ENCODE peak calls at places on chromosomes 13 and 19, in five cellular contexts. K is breast epithelium, X is ovary, P is A549, R is heart left ventricle. Z is an unnamed sample.

GRCh38 chr19:45785097-45785496 is 2.8 kb upstream of the DMPK start:
- DNase-seq in K (no peak), X (no peak), P (no peak), R (no peak), Z (no peak)

GRCh38 chr13:96003304-96003703 is 49.9 kb downstream of the UGGT2 start:
- DNase-seq in K (no peak), X (no peak), P (peak), R (no peak), Z (no peak)

GRCh38 chr13:31200636-31200970 is 828 bp downstream of the B3GLCT start:
- DNase-seq in K (peak), X (peak), P (peak), R (peak), Z (peak)

GRCh38 chr19:29528946-29529645 is 3.3 kb downstream of the VSTM2B start:
- DNase-seq in K (no peak), X (no peak), P (peak), R (peak), Z (peak)

GRCh38 chr19:8973501-8974091 is 36.6 kb downstream of the MUC16 start:
- DNase-seq in K (no peak), X (no peak), P (peak), R (no peak), Z (no peak)

GRCh38 chr19:5590151-5590864 is 22.6 kb upstream of the TINCR start:
- DNase-seq in K (no peak), X (no peak), P (no peak), R (no peak), Z (no peak)

GRCh38 chr19:55350620-55351315 is 3.8 kb downstream of the COX6B2 start:
- DNase-seq in K (no peak), X (no peak), P (no peak), R (no peak), Z (no peak)

GRCh38 chr19:5850743-5851293 is 431 bp downstream of the FUT3 start:
- DNase-seq in K (no peak), X (no peak), P (no peak), R (no peak), Z (peak)

GRCh38 chr13:21884299-21884878 is 213.5 kb downstream of the FGF9 start:
- DNase-seq in K (no peak), X (no peak), P (no peak), R (no peak), Z (no peak)

GRCh38 chr13:113599396-113599795 is 14.8 kb downstream of the TFDP1 start:
- DNase-seq in K (peak), X (no peak), P (no peak), R (no peak), Z (no peak)

GRCh38 chr19:2609389-2610116 is 92.9 kb downstream of the GNG7 start:
- DNase-seq in K (no peak), X (no peak), P (no peak), R (peak), Z (peak)

GRCh38 chr13:22447132-22447886 is 733.5 kb upstream of the SGCG start:
- DNase-seq in K (no peak), X (no peak), P (no peak), R (no peak), Z (no peak)

GRCh38 chr19:2164020-2164988 is 571 bp downstream of the DOT1L start:
- DNase-seq in K (no peak), X (no peak), P (no peak), R (peak), Z (no peak)

GRCh38 chr13:25300861-25301346 is 521 bp upstream of the NUP58 start:
- DNase-seq in K (no peak), X (peak), P (no peak), R (peak), Z (no peak)

GRCh38 chr13:33787051-33787591 is 30.8 kb upstream of the RFC3 start:
- DNase-seq in K (no peak), X (no peak), P (no peak), R (no peak), Z (no peak)

GRCh38 chr13:39536274-39536673 is 66.7 kb downstream of the LHFPL6 start:
- DNase-seq in K (no peak), X (no peak), P (no peak), R (no peak), Z (no peak)

GRCh38 chr13:94063096-94063495 is 416.4 kb downstream of the DCT start:
- DNase-seq in K (no peak), X (no peak), P (no peak), R (no peak), Z (no peak)

GRCh38 chr19:56139847-56140582 is 1.1 kb upstream of the ZNF444 start:
- DNase-seq in K (no peak), X (no peak), P (no peak), R (no peak), Z (no peak)

GRCh38 chr13:60562081-60562764 is 165.2 kb downstream of the TDRD3 start:
- DNase-seq in K (no peak), X (no peak), P (no peak), R (no peak), Z (no peak)

GRCh38 chr19:1363599-1363998 is 20.1 kb upstream of the NDUFS7 start:
- DNase-seq in K (no peak), X (no peak), P (no peak), R (no peak), Z (peak)

GRCh38 chr13:37014609-37015008 is 14.0 kb downstream of the EXOSC8 start:
- DNase-seq in K (no peak), X (no peak), P (no peak), R (no peak), Z (no peak)

GRCh38 chr19:3383121-3383722 is 16.8 kb downstream of the NFIC start:
- DNase-seq in K (no peak), X (peak), P (no peak), R (no peak), Z (no peak)

GRCh38 chr13:106683179-106683578 is 115.2 kb upstream of the ARGLU1 start:
- DNase-seq in K (no peak), X (no peak), P (no peak), R (no peak), Z (no peak)

GRCh38 chr19:5439452-5439851 is 15.8 kb upstream of the ZNRF4 start:
- DNase-seq in K (no peak), X (no peak), P (no peak), R (no peak), Z (no peak)

GRCh38 chr13:23086951-23087350 is 93.8 kb upstream of the SGCG start:
- DNase-seq in K (no peak), X (no peak), P (no peak), R (no peak), Z (no peak)

GRCh38 chr13:111514646-111515617 is 194.5 kb downstream of the TEX29 start:
- DNase-seq in K (peak), X (no peak), P (no peak), R (peak), Z (no peak)

GRCh38 chr19:43444531-43445340 is 20.7 kb downstream of the LYPD3 start:
- DNase-seq in K (no peak), X (no peak), P (no peak), R (no peak), Z (no peak)

GRCh38 chr13:46603165-46603603 is 50.2 kb downstream of the LRCH1 start:
- DNase-seq in K (no peak), X (no peak), P (peak), R (no peak), Z (no peak)

GRCh38 chr13:73411067-73411809 is 352.4 kb downstream of the KLF5 start:
- DNase-seq in K (no peak), X (no peak), P (peak), R (no peak), Z (no peak)

GRCh38 chr13:48400820-48401219 is 12.1 kb downstream of the LPAR6 start:
- DNase-seq in K (no peak), X (no peak), P (peak), R (no peak), Z (no peak)

GRCh38 chr13:92967923-92968322 is 258.7 kb upstream of the GPC6 start:
- DNase-seq in K (no peak), X (no peak), P (peak), R (no peak), Z (no peak)

GRCh38 chr19:13841339-13842293 is 35.3 kb upstream of the NANOS3 start:
- DNase-seq in K (peak), X (peak), P (peak), R (no peak), Z (peak)

GRCh38 chr19:13868663-13869062 is 8.3 kb upstream of the NANOS3 start:
- DNase-seq in K (no peak), X (no peak), P (no peak), R (no peak), Z (no peak)

DNA sequence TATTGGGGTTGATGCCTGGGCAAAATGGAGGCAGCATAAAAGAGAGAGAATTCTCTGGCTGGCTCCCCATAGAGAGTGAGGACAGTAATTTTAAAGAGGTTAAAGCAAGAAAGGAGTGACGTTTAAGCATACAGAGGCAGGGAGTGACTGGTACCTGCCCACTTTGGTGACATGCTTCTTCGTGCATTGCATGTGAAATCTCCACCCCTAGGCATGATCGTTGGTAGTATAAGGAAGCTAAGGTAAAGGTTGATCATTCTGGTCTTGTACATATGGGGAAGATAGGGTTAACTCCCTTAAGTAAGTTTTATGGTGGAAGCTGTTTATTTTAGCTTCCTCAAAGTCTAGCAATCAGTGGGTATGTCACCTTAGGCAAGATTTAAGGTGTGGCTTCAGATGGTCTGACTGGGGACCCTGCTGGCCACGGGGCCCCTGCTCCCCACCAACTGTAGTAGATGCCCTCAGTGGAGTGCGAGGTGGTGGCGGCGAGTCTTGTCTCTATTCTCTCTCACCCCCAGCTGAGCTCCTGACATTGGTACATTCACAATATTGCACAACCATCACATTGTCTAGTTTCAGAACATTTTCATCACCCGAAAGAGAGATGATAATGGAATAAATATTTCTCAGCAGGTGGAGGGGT is 797.5 kb upstream of the SPRY2 start:
- DNase-seq in K (no peak), X (no peak), P (no peak), R (no peak), Z (no peak)
- H3K27ac ChIP-seq in K (no peak), X (no peak), P (no peak), R (no peak), Z (no peak)

DNA sequence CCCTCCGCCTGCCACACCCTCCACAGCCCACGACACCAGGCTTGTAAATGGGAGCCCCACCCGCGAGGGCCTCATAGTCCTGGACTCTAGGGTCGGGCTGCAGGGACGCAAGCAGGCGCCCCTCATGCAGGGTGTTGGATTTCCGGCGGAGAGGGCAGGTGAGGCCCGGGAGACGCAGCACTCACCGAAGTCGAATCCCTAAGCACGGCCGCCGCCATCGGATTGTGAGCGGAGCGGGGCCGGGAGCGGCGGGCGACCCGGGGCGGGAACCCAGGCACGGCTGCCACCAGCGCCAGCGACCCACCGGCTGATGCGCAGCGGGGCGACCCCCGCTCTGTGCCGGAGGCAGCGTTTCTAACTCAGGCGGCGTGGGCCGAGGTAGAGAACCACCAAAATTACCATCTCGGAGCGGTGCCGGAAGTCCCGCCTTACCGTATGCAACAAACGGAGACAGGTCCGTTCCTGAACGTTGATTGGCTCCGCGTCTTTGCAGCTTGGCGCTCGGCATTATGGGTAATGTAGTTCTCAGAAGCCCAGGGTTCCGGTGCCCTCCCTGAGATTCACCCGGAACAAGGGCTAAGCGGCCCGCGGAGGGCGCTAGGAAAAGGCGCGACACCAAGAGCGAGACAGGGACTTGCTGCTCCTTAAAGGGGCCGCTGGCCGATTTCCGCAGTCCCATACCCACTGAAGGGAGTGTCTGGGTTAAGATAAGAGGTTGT is at the start of gene ZNF416:
- DNase-seq in K (peak), X (peak), P (peak), R (peak), Z (peak)
- TF ChIP-seq POLR2A in K (no peak), X (peak), P (peak), R (peak), Z (no peak)

GRCh38 chr13:67351915-67352314 is 121.8 kb upstream of the PCDH9 start:
- DNase-seq in K (no peak), X (no peak), P (no peak), R (no peak), Z (no peak)

GRCh38 chr13:67351114-67351513 is 121.0 kb upstream of the PCDH9 start:
- DNase-seq in K (no peak), X (no peak), P (no peak), R (no peak), Z (no peak)

GRCh38 chr13:67353031-67353430 is 122.9 kb upstream of the PCDH9 start:
- DNase-seq in K (no peak), X (no peak), P (no peak), R (no peak), Z (no peak)

GRCh38 chr13:67355791-67356190 is 125.7 kb upstream of the PCDH9 start:
- DNase-seq in K (no peak), X (no peak), P (no peak), R (no peak), Z (no peak)

GRCh38 chr13:67353891-67354459 is 123.8 kb upstream of the PCDH9 start:
- DNase-seq in K (no peak), X (no peak), P (no peak), R (no peak), Z (no peak)
- H3K4me3 ChIP-seq in K (no peak), X (no peak), P (no peak), R (peak), Z (no peak)

GRCh38 chr19:41433171-41433570 is 6.0 kb upstream of the B3GNT8 start:
- DNase-seq in K (no peak), X (no peak), P (no peak), R (no peak), Z (no peak)
- H3K27ac ChIP-seq in K (no peak), X (no peak), P (no peak), R (no peak), Z (no peak)

GRCh38 chr19:17232258-17232657 is 6.2 kb downstream of the OCEL1 start:
- DNase-seq in K (no peak), X (no peak), P (no peak), R (peak), Z (no peak)

GRCh38 chr19:17236414-17236716 is 9.4 kb downstream of the NR2F6 start:
- DNase-seq in K (no peak), X (no peak), P (no peak), R (no peak), Z (no peak)

GRCh38 chr19:17235618-17236413 is 9.8 kb downstream of the OCEL1 start:
- DNase-seq in K (peak), X (peak), P (peak), R (peak), Z (peak)

GRCh38 chr19:17236831-17237543 is 8.7 kb downstream of the NR2F6 start:
- DNase-seq in K (no peak), X (peak), P (no peak), R (no peak), Z (no peak)

GRCh38 chr19:17234911-17235617 is 9.0 kb downstream of the OCEL1 start:
- DNase-seq in K (no peak), X (no peak), P (peak), R (no peak), Z (peak)
- TF ChIP-seq POLR2A in K (no peak), X (no peak), P (peak), R (no peak), Z (peak)

GRCh38 chr13:109781384-109782065 is 4.9 kb downstream of the IRS2 start:
- DNase-seq in K (no peak), X (peak), P (no peak), R (no peak), Z (no peak)
- H3K4me3 ChIP-seq in K (peak), X (peak), P (peak), R (peak), Z (peak)

DNA sequence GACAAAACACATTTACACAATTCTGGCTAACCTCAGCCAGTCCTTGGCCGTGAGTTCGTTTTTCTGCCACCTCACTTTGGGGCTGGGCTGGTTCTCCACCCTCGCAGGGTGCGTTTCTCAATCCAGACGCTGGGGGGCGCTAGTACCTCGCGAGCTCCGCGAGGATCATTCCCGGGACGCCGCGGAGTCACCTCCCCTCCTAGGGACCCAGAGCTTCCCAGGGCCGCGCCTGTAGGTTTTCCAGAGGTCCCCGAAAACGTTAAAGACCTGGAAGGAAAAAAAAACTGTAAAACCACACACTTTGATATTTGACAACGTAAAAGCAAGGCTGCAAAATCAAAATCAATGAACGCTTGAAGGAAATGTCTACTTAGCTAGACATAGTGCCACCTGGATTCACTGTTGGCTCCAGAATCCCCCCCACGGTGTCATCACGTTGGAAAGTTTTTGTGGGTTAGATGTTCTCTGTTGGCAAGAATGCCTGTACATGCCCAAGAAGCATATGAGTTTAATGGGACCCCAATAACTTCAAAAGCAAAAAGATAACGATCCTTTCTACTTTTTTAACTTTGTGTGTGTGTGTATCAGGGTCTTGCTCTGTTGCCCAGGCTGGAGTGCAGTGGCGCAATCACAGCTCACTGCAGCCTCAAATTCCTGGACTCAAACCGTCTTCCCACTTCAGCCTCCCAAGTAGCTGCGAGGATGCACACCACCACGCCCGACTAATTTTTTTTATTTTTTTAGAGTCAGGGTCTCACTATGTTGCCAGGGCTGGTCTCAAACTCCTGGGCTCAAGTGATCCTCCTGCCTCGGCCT is 34.5 kb upstream of the TPM4 start:
- DNase-seq in K (peak), X (peak), P (peak), R (peak), Z (peak)
- H3K27ac ChIP-seq in K (peak), X (no peak), P (peak), R (no peak), Z (no peak)

GRCh38 chr19:51926784-51927741 is at the start of gene ZNF613:
- DNase-seq in K (peak), X (peak), P (peak), R (peak), Z (peak)
- TF ChIP-seq POLR2A in K (no peak), X (no peak), P (no peak), R (no peak), Z (no peak)